ENCODE peak calls at places on chromosomes 2 and 18, in ten cellular contexts. N is RWPE1, K is HL-60, J is WERI-Rb-1, P is epithelial cell of esophagus, C is suprapubic skin, H is neural crest cell, F is cardiac muscle cell, E is HFF-Myc, T is progenitor cell of endocrine pancreas. M is an unnamed sample.
A peak's percentile ranks its signal among the peaks of the same experiment; 100 is the strongest.

GRCh38 chr18:62759704-62760402 is 44.5 kb downstream of the PHLPP1 start:
- DNase-seq in N (peak; percentile 30), K (no peak), J (no peak), P (peak; percentile 69), C (no peak), H (no peak), F (peak; percentile 24), E (no peak), T (no peak), M (no peak)

GRCh38 chr2:223723954-223724411 is 113.4 kb downstream of the AP1S3 start:
- DNase-seq in N (no peak), K (no peak), J (no peak), P (no peak), C (no peak), H (peak; percentile 59), F (no peak), E (no peak), T (no peak), M (no peak)

GRCh38 chr2:99695121-99695773 is 205.4 kb upstream of the REV1 start:
- DNase-seq in N (no peak), K (no peak), J (no peak), P (no peak), C (no peak), H (no peak), F (no peak), E (no peak), T (no peak), M (no peak)

GRCh38 chr2:1935476-1935875 is 191.2 kb upstream of the PXDN start:
- DNase-seq in N (no peak), K (no peak), J (no peak), P (no peak), C (no peak), H (no peak), F (no peak), E (no peak), T (no peak), M (no peak)

GRCh38 chr18:35635171-35635570 is 53.6 kb downstream of the GALNT1 start:
- DNase-seq in N (peak; percentile 11), K (no peak), J (no peak), P (peak; percentile 22), C (no peak), H (no peak), F (no peak), E (peak; percentile 67), T (no peak), M (no peak)

GRCh38 chr2:65599693-65600092 is 167.3 kb upstream of the SPRED2 start:
- DNase-seq in N (no peak), K (no peak), J (no peak), P (no peak), C (no peak), H (no peak), F (no peak), E (no peak), T (no peak), M (no peak)

GRCh38 chr2:28366496-28367282 is 26.0 kb upstream of the FOSL2 start:
- DNase-seq in N (no peak), K (peak; percentile 93), J (no peak), P (no peak), C (no peak), H (no peak), F (peak; percentile 83), E (no peak), T (no peak), M (no peak)

GRCh38 chr2:231364961-231365810 is 30.3 kb upstream of the B3GNT7 start:
- DNase-seq in N (peak; percentile 79), K (no peak), J (peak; percentile 60), P (peak; percentile 94), C (no peak), H (peak; percentile 23), F (peak; percentile 77), E (peak; percentile 76), T (no peak), M (peak; percentile 37)

GRCh38 chr2:172768406-172768805 is 32.8 kb downstream of the RAPGEF4 start:
- DNase-seq in N (no peak), K (no peak), J (no peak), P (no peak), C (no peak), H (no peak), F (no peak), E (no peak), T (no peak), M (no peak)

GRCh38 chr2:207437857-207438166 is 92.0 kb upstream of the CREB1 start:
- DNase-seq in N (no peak), K (no peak), J (no peak), P (peak; percentile 14), C (no peak), H (no peak), F (no peak), E (no peak), T (no peak), M (no peak)

GRCh38 chr2:133674433-133675331 is 106.4 kb upstream of the NCKAP5 start:
- DNase-seq in N (no peak), K (no peak), J (no peak), P (peak; percentile 58), C (peak; percentile 62), H (peak; percentile 20), F (peak; percentile 89), E (peak; percentile 7), T (no peak), M (peak; percentile 57)

GRCh38 chr2:153871231-153872221 is at the start of gene GALNT13:
- DNase-seq in N (peak; percentile 23), K (no peak), J (peak; percentile 90), P (peak; percentile 44), C (peak; percentile 78), H (peak; percentile 74), F (peak; percentile 34), E (no peak), T (peak; percentile 65), M (no peak)

GRCh38 chr2:46096272-46096671 is 200.9 kb upstream of the EPAS1 start:
- DNase-seq in N (no peak), K (no peak), J (no peak), P (no peak), C (no peak), H (no peak), F (no peak), E (no peak), T (no peak), M (no peak)

GRCh38 chr2:10316860-10317259 is 14.2 kb downstream of the HPCAL1 start:
- DNase-seq in N (no peak), K (no peak), J (no peak), P (no peak), C (no peak), H (no peak), F (no peak), E (no peak), T (no peak), M (no peak)

GRCh38 chr18:3224223-3224622 is 4.5 kb upstream of the MYOM1 start:
- DNase-seq in N (no peak), K (no peak), J (no peak), P (no peak), C (no peak), H (no peak), F (no peak), E (no peak), T (no peak), M (no peak)

DNA sequence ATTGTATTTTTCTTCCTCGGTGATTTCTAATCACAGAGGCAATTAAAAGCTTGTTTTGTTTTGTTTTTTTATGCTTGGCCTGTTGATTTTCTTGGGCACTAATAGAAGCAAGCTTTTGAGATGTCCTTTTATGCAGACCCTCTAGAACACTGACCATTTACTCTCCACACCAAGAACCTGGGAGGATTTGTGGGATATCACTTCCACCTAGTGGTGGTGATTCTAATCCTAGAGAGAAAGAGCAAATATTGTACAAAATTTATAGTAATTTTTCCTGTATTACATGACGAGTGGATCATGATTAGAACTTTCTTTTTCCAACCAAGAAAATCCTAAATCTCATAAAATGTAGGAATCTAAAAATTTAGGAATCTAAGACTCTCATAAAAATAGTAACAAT is 23.4 kb downstream of the NEMP2 start:
- DNase-seq in N (no peak), K (no peak), J (no peak), P (peak; percentile 26), C (no peak), H (no peak), F (peak; percentile 66), E (no peak), T (no peak), M (no peak)
- TF ChIP-seq CTCF in N (peak; percentile 36), K (no peak), J (peak; percentile 30), P (peak; percentile 50), C (no peak), H (peak; percentile 67), F (peak; percentile 46), E (peak; percentile 33), T (peak; percentile 54), M (peak; percentile 52)

GRCh38 chr2:61135510-61135909 is 26.5 kb upstream of the C2orf74 start:
- DNase-seq in N (peak; percentile 28), K (peak; percentile 21), J (no peak), P (peak; percentile 22), C (no peak), H (no peak), F (peak; percentile 79), E (peak; percentile 25), T (no peak), M (peak; percentile 5)
- TF ChIP-seq CTCF in N (peak; percentile 31), K (no peak), J (peak; percentile 38), P (peak; percentile 36), C (no peak), H (no peak), F (peak; percentile 56), E (peak; percentile 40), T (no peak), M (peak; percentile 36)

GRCh38 chr2:55618025-55618648 is 715 bp upstream of the PPP4R3B start:
- DNase-seq in N (peak; percentile 21), K (peak; percentile 49), J (no peak), P (peak; percentile 27), C (no peak), H (no peak), F (peak; percentile 25), E (no peak), T (no peak), M (no peak)

GRCh38 chr2:55618649-55619055 is 1.2 kb upstream of the PPP4R3B start:
- DNase-seq in N (peak; percentile 63), K (peak; percentile 63), J (peak; percentile 67), P (peak; percentile 74), C (peak; percentile 66), H (peak; percentile 39), F (peak; percentile 64), E (peak; percentile 35), T (no peak), M (peak; percentile 5)

GRCh38 chr2:55616509-55617159 is 788 bp downstream of the PPP4R3B start:
- DNase-seq in N (peak; percentile 45), K (peak; percentile 39), J (no peak), P (peak; percentile 66), C (no peak), H (no peak), F (peak; percentile 71), E (no peak), T (no peak), M (peak; percentile 18)

GRCh38 chr2:55620123-55620779 is 2.8 kb upstream of the PPP4R3B start:
- DNase-seq in N (no peak), K (peak; percentile 54), J (peak; percentile 54), P (peak; percentile 40), C (no peak), H (no peak), F (peak; percentile 23), E (no peak), T (no peak), M (no peak)

GRCh38 chr2:55617160-55618024 is at the start of gene PPP4R3B:
- DNase-seq in N (peak; percentile 96), K (peak; percentile 99), J (peak; percentile 100), P (peak; percentile 100), C (peak; percentile 99), H (peak; percentile 93), F (peak; percentile 100), E (peak; percentile 95), T (peak; percentile 98), M (peak; percentile 99)
- TF ChIP-seq CTCF in N (peak; percentile 15), K (no peak), J (peak; percentile 59), P (peak; percentile 50), C (peak; percentile 74), H (peak; percentile 53), F (peak; percentile 48), E (peak; percentile 38), T (peak; percentile 52), M (peak; percentile 38)

GRCh38 chr2:26563686-26564085 is 77.5 kb downstream of the CIB4 start:
- DNase-seq in N (no peak), K (no peak), J (no peak), P (no peak), C (peak; percentile 16), H (no peak), F (no peak), E (no peak), T (no peak), M (no peak)
- TF ChIP-seq CTCF in N (no peak), K (no peak), J (no peak), P (no peak), C (no peak), H (no peak), F (no peak), E (no peak), T (no peak), M (no peak)